ENCODE peak calls at places on chromosomes 3 and 15, in six cellular contexts. One of them, this sample, is unnamed.

GRCh38 chr3:43017593-43018195 is 38.6 kb downstream of the GASK1A start:
- DNase-seq in GM19239: no peak
- DNase-seq in amygdala: no peak
- DNase-seq in activated CD8-positive, alpha-beta memory T cell treated with anti-CD3 and anti-CD28 coated beads, Interleukin-2, amount 50 U/mL, for 48 hours: no peak
- DNase-seq in fibroblast of the conjunctiva: no peak
- DNase-seq in WTC11: no peak
- DNase-seq in this sample: no peak

GRCh38 chr3:13565581-13566461 is 16.9 kb downstream of the FBLN2 start:
- DNase-seq in GM19239: no peak
- DNase-seq in amygdala: no peak
- DNase-seq in activated CD8-positive, alpha-beta memory T cell treated with anti-CD3 and anti-CD28 coated beads, Interleukin-2, amount 50 U/mL, for 48 hours: no peak
- DNase-seq in fibroblast of the conjunctiva: no peak
- DNase-seq in WTC11: no peak
- DNase-seq in this sample: no peak

GRCh38 chr3:32930161-32930560 is 21.3 kb upstream of the CCR4 start:
- DNase-seq in GM19239: no peak
- DNase-seq in amygdala: no peak
- DNase-seq in activated CD8-positive, alpha-beta memory T cell treated with anti-CD3 and anti-CD28 coated beads, Interleukin-2, amount 50 U/mL, for 48 hours: peak
- DNase-seq in fibroblast of the conjunctiva: no peak
- DNase-seq in WTC11: no peak
- DNase-seq in this sample: no peak

GRCh38 chr3:185729335-185729715 is 95.5 kb downstream of the IGF2BP2 start:
- DNase-seq in GM19239: no peak
- DNase-seq in amygdala: no peak
- DNase-seq in activated CD8-positive, alpha-beta memory T cell treated with anti-CD3 and anti-CD28 coated beads, Interleukin-2, amount 50 U/mL, for 48 hours: no peak
- DNase-seq in fibroblast of the conjunctiva: peak
- DNase-seq in WTC11: no peak
- DNase-seq in this sample: peak

GRCh38 chr3:49666592-49666991 is 7.6 kb upstream of the APEH start:
- DNase-seq in GM19239: no peak
- DNase-seq in amygdala: no peak
- DNase-seq in activated CD8-positive, alpha-beta memory T cell treated with anti-CD3 and anti-CD28 coated beads, Interleukin-2, amount 50 U/mL, for 48 hours: no peak
- DNase-seq in fibroblast of the conjunctiva: no peak
- DNase-seq in WTC11: peak
- DNase-seq in this sample: no peak

GRCh38 chr3:85801955-85802354 is 843.2 kb downstream of the CADM2 start:
- DNase-seq in GM19239: no peak
- DNase-seq in amygdala: no peak
- DNase-seq in activated CD8-positive, alpha-beta memory T cell treated with anti-CD3 and anti-CD28 coated beads, Interleukin-2, amount 50 U/mL, for 48 hours: no peak
- DNase-seq in fibroblast of the conjunctiva: no peak
- DNase-seq in WTC11: peak
- DNase-seq in this sample: no peak

GRCh38 chr3:188941103-188941502 is 230.7 kb upstream of the TPRG1 start:
- DNase-seq in GM19239: no peak
- DNase-seq in amygdala: no peak
- DNase-seq in activated CD8-positive, alpha-beta memory T cell treated with anti-CD3 and anti-CD28 coated beads, Interleukin-2, amount 50 U/mL, for 48 hours: no peak
- DNase-seq in fibroblast of the conjunctiva: no peak
- DNase-seq in WTC11: no peak
- DNase-seq in this sample: no peak

GRCh38 chr15:27955087-27955486 is 144.0 kb downstream of the OCA2 start:
- DNase-seq in GM19239: no peak
- DNase-seq in amygdala: no peak
- DNase-seq in activated CD8-positive, alpha-beta memory T cell treated with anti-CD3 and anti-CD28 coated beads, Interleukin-2, amount 50 U/mL, for 48 hours: no peak
- DNase-seq in fibroblast of the conjunctiva: no peak
- DNase-seq in WTC11: no peak
- DNase-seq in this sample: no peak

GRCh38 chr15:69951511-69952209 is 146.1 kb downstream of the TLE3 start:
- DNase-seq in GM19239: no peak
- DNase-seq in amygdala: no peak
- DNase-seq in activated CD8-positive, alpha-beta memory T cell treated with anti-CD3 and anti-CD28 coated beads, Interleukin-2, amount 50 U/mL, for 48 hours: no peak
- DNase-seq in fibroblast of the conjunctiva: no peak
- DNase-seq in WTC11: no peak
- DNase-seq in this sample: no peak

GRCh38 chr3:100402150-100402706 is 889 bp downstream of the LNP1 start:
- DNase-seq in GM19239: no peak
- DNase-seq in amygdala: no peak
- DNase-seq in activated CD8-positive, alpha-beta memory T cell treated with anti-CD3 and anti-CD28 coated beads, Interleukin-2, amount 50 U/mL, for 48 hours: no peak
- DNase-seq in fibroblast of the conjunctiva: peak
- DNase-seq in WTC11: no peak
- DNase-seq in this sample: peak

GRCh38 chr3:77232557-77232956 is 192.7 kb downstream of the ROBO2 start:
- DNase-seq in GM19239: no peak
- DNase-seq in amygdala: no peak
- DNase-seq in activated CD8-positive, alpha-beta memory T cell treated with anti-CD3 and anti-CD28 coated beads, Interleukin-2, amount 50 U/mL, for 48 hours: no peak
- DNase-seq in fibroblast of the conjunctiva: no peak
- DNase-seq in WTC11: no peak
- DNase-seq in this sample: no peak

GRCh38 chr15:94075349-94075748 is 156.0 kb upstream of the MCTP2 start:
- DNase-seq in GM19239: no peak
- DNase-seq in amygdala: no peak
- DNase-seq in activated CD8-positive, alpha-beta memory T cell treated with anti-CD3 and anti-CD28 coated beads, Interleukin-2, amount 50 U/mL, for 48 hours: no peak
- DNase-seq in fibroblast of the conjunctiva: peak
- DNase-seq in WTC11: no peak
- DNase-seq in this sample: no peak

GRCh38 chr3:133394561-133395311 is 5.1 kb upstream of the BFSP2 start:
- DNase-seq in GM19239: no peak
- DNase-seq in amygdala: no peak
- DNase-seq in activated CD8-positive, alpha-beta memory T cell treated with anti-CD3 and anti-CD28 coated beads, Interleukin-2, amount 50 U/mL, for 48 hours: no peak
- DNase-seq in fibroblast of the conjunctiva: no peak
- DNase-seq in WTC11: no peak
- DNase-seq in this sample: no peak

GRCh38 chr15:95323798-95324197 is 1006.7 kb upstream of the NR2F2 start:
- DNase-seq in GM19239: no peak
- DNase-seq in amygdala: no peak
- DNase-seq in activated CD8-positive, alpha-beta memory T cell treated with anti-CD3 and anti-CD28 coated beads, Interleukin-2, amount 50 U/mL, for 48 hours: no peak
- DNase-seq in fibroblast of the conjunctiva: no peak
- DNase-seq in WTC11: no peak
- DNase-seq in this sample: no peak

GRCh38 chr3:181722156-181722555 is 10.4 kb downstream of the SOX2 start:
- DNase-seq in GM19239: no peak
- DNase-seq in amygdala: peak
- DNase-seq in activated CD8-positive, alpha-beta memory T cell treated with anti-CD3 and anti-CD28 coated beads, Interleukin-2, amount 50 U/mL, for 48 hours: no peak
- DNase-seq in fibroblast of the conjunctiva: no peak
- DNase-seq in WTC11: no peak
- DNase-seq in this sample: no peak

GRCh38 chr3:107487490-107487889 is 35.3 kb upstream of the BBX start:
- DNase-seq in GM19239: no peak
- DNase-seq in amygdala: no peak
- DNase-seq in activated CD8-positive, alpha-beta memory T cell treated with anti-CD3 and anti-CD28 coated beads, Interleukin-2, amount 50 U/mL, for 48 hours: no peak
- DNase-seq in fibroblast of the conjunctiva: no peak
- DNase-seq in WTC11: no peak
- DNase-seq in this sample: no peak

GRCh38 chr15:58235961-58236360 is 97.8 kb downstream of the AQP9 start:
- DNase-seq in GM19239: no peak
- DNase-seq in amygdala: no peak
- DNase-seq in activated CD8-positive, alpha-beta memory T cell treated with anti-CD3 and anti-CD28 coated beads, Interleukin-2, amount 50 U/mL, for 48 hours: no peak
- DNase-seq in fibroblast of the conjunctiva: no peak
- DNase-seq in WTC11: no peak
- DNase-seq in this sample: no peak

GRCh38 chr3:65466300-65466988 is 572.3 kb downstream of the MAGI1 start:
- DNase-seq in GM19239: no peak
- DNase-seq in amygdala: no peak
- DNase-seq in activated CD8-positive, alpha-beta memory T cell treated with anti-CD3 and anti-CD28 coated beads, Interleukin-2, amount 50 U/mL, for 48 hours: no peak
- DNase-seq in fibroblast of the conjunctiva: no peak
- DNase-seq in WTC11: peak
- DNase-seq in this sample: no peak

GRCh38 chr3:66431494-66431893 is 69.3 kb downstream of the LRIG1 start:
- DNase-seq in GM19239: no peak
- DNase-seq in amygdala: no peak
- DNase-seq in activated CD8-positive, alpha-beta memory T cell treated with anti-CD3 and anti-CD28 coated beads, Interleukin-2, amount 50 U/mL, for 48 hours: no peak
- DNase-seq in fibroblast of the conjunctiva: no peak
- DNase-seq in WTC11: no peak
- DNase-seq in this sample: no peak

GRCh38 chr3:163721596-163721995 is 1356.7 kb downstream of the SI start:
- DNase-seq in GM19239: no peak
- DNase-seq in amygdala: no peak
- DNase-seq in activated CD8-positive, alpha-beta memory T cell treated with anti-CD3 and anti-CD28 coated beads, Interleukin-2, amount 50 U/mL, for 48 hours: no peak
- DNase-seq in fibroblast of the conjunctiva: no peak
- DNase-seq in WTC11: no peak
- DNase-seq in this sample: no peak

GRCh38 chr3:175737646-175738572 is 878.8 kb downstream of the NAALADL2 start:
- DNase-seq in GM19239: no peak
- DNase-seq in amygdala: no peak
- DNase-seq in activated CD8-positive, alpha-beta memory T cell treated with anti-CD3 and anti-CD28 coated beads, Interleukin-2, amount 50 U/mL, for 48 hours: no peak
- DNase-seq in fibroblast of the conjunctiva: no peak
- DNase-seq in WTC11: no peak
- DNase-seq in this sample: no peak

GRCh38 chr3:72375237-72376154 is 472.7 kb downstream of the SHQ1 start:
- DNase-seq in GM19239: no peak
- DNase-seq in amygdala: no peak
- DNase-seq in activated CD8-positive, alpha-beta memory T cell treated with anti-CD3 and anti-CD28 coated beads, Interleukin-2, amount 50 U/mL, for 48 hours: no peak
- DNase-seq in fibroblast of the conjunctiva: no peak
- DNase-seq in WTC11: no peak
- DNase-seq in this sample: peak

GRCh38 chr3:45557886-45558285 is 36.7 kb upstream of the LIMD1 start:
- DNase-seq in GM19239: no peak
- DNase-seq in amygdala: no peak
- DNase-seq in activated CD8-positive, alpha-beta memory T cell treated with anti-CD3 and anti-CD28 coated beads, Interleukin-2, amount 50 U/mL, for 48 hours: no peak
- DNase-seq in fibroblast of the conjunctiva: no peak
- DNase-seq in WTC11: no peak
- DNase-seq in this sample: no peak

GRCh38 chr3:100076544-100077529 is 37.5 kb downstream of the FILIP1L start:
- DNase-seq in GM19239: no peak
- DNase-seq in amygdala: no peak
- DNase-seq in activated CD8-positive, alpha-beta memory T cell treated with anti-CD3 and anti-CD28 coated beads, Interleukin-2, amount 50 U/mL, for 48 hours: no peak
- DNase-seq in fibroblast of the conjunctiva: no peak
- DNase-seq in WTC11: no peak
- DNase-seq in this sample: no peak

GRCh38 chr3:195768831-195769303 is 42.9 kb downstream of the MUC4 start:
- DNase-seq in GM19239: no peak
- DNase-seq in amygdala: no peak
- DNase-seq in activated CD8-positive, alpha-beta memory T cell treated with anti-CD3 and anti-CD28 coated beads, Interleukin-2, amount 50 U/mL, for 48 hours: no peak
- DNase-seq in fibroblast of the conjunctiva: no peak
- DNase-seq in WTC11: no peak
- DNase-seq in this sample: no peak

GRCh38 chr3:58574682-58575081 is 2.5 kb downstream of the FAM107A start:
- DNase-seq in GM19239: no peak
- DNase-seq in amygdala: no peak
- DNase-seq in activated CD8-positive, alpha-beta memory T cell treated with anti-CD3 and anti-CD28 coated beads, Interleukin-2, amount 50 U/mL, for 48 hours: no peak
- DNase-seq in fibroblast of the conjunctiva: no peak
- DNase-seq in WTC11: no peak
- DNase-seq in this sample: no peak

GRCh38 chr15:99704444-99704838 is 28.8 kb downstream of the LYSMD4 start:
- DNase-seq in GM19239: no peak
- DNase-seq in amygdala: no peak
- DNase-seq in activated CD8-positive, alpha-beta memory T cell treated with anti-CD3 and anti-CD28 coated beads, Interleukin-2, amount 50 U/mL, for 48 hours: no peak
- DNase-seq in fibroblast of the conjunctiva: peak
- DNase-seq in WTC11: no peak
- DNase-seq in this sample: peak

GRCh38 chr3:33694944-33695343 is 23.1 kb downstream of the CLASP2 start:
- DNase-seq in GM19239: no peak
- DNase-seq in amygdala: no peak
- DNase-seq in activated CD8-positive, alpha-beta memory T cell treated with anti-CD3 and anti-CD28 coated beads, Interleukin-2, amount 50 U/mL, for 48 hours: no peak
- DNase-seq in fibroblast of the conjunctiva: no peak
- DNase-seq in WTC11: no peak
- DNase-seq in this sample: no peak

GRCh38 chr15:62895905-62896316 is 146.6 kb upstream of the TPM1 start:
- DNase-seq in GM19239: no peak
- DNase-seq in amygdala: no peak
- DNase-seq in activated CD8-positive, alpha-beta memory T cell treated with anti-CD3 and anti-CD28 coated beads, Interleukin-2, amount 50 U/mL, for 48 hours: no peak
- DNase-seq in fibroblast of the conjunctiva: peak
- DNase-seq in WTC11: no peak
- DNase-seq in this sample: no peak

GRCh38 chr3:129974451-129975331 is at the start of gene TRH:
- DNase-seq in GM19239: no peak
- DNase-seq in amygdala: no peak
- DNase-seq in activated CD8-positive, alpha-beta memory T cell treated with anti-CD3 and anti-CD28 coated beads, Interleukin-2, amount 50 U/mL, for 48 hours: no peak
- DNase-seq in fibroblast of the conjunctiva: no peak
- DNase-seq in WTC11: peak
- DNase-seq in this sample: no peak

GRCh38 chr3:4826237-4827100 is 152.8 kb upstream of the BHLHE40 start:
- DNase-seq in GM19239: no peak
- DNase-seq in amygdala: peak
- DNase-seq in activated CD8-positive, alpha-beta memory T cell treated with anti-CD3 and anti-CD28 coated beads, Interleukin-2, amount 50 U/mL, for 48 hours: no peak
- DNase-seq in fibroblast of the conjunctiva: no peak
- DNase-seq in WTC11: no peak
- DNase-seq in this sample: peak

GRCh38 chr3:145776782-145777408 is 384.1 kb downstream of the PLOD2 start:
- DNase-seq in GM19239: no peak
- DNase-seq in amygdala: no peak
- DNase-seq in activated CD8-positive, alpha-beta memory T cell treated with anti-CD3 and anti-CD28 coated beads, Interleukin-2, amount 50 U/mL, for 48 hours: no peak
- DNase-seq in fibroblast of the conjunctiva: peak
- DNase-seq in WTC11: peak
- DNase-seq in this sample: peak

GRCh38 chr3:48477959-48478480 is 26.0 kb downstream of the SHISA5 start:
- DNase-seq in GM19239: no peak
- DNase-seq in amygdala: no peak
- DNase-seq in activated CD8-positive, alpha-beta memory T cell treated with anti-CD3 and anti-CD28 coated beads, Interleukin-2, amount 50 U/mL, for 48 hours: no peak
- DNase-seq in fibroblast of the conjunctiva: no peak
- DNase-seq in WTC11: no peak
- DNase-seq in this sample: no peak

GRCh38 chr15:47742742-47743141 is 25.4 kb downstream of the SEMA6D start:
- DNase-seq in GM19239: no peak
- DNase-seq in amygdala: no peak
- DNase-seq in activated CD8-positive, alpha-beta memory T cell treated with anti-CD3 and anti-CD28 coated beads, Interleukin-2, amount 50 U/mL, for 48 hours: no peak
- DNase-seq in fibroblast of the conjunctiva: no peak
- DNase-seq in WTC11: no peak
- DNase-seq in this sample: no peak

GRCh38 chr3:45011756-45012441 is 14.2 kb upstream of the CLEC3B start:
- DNase-seq in GM19239: peak
- DNase-seq in amygdala: no peak
- DNase-seq in activated CD8-positive, alpha-beta memory T cell treated with anti-CD3 and anti-CD28 coated beads, Interleukin-2, amount 50 U/mL, for 48 hours: no peak
- DNase-seq in fibroblast of the conjunctiva: peak
- DNase-seq in WTC11: no peak
- DNase-seq in this sample: peak